ENCODE peak calls at places on chromosomes 6 and 20, in five cellular contexts. One of them, this sample, is unnamed.

GRCh38 chr6:119296036-119297035 is 53.2 kb downstream of the MAN1A1 start:
- DNase-seq in sigmoid colon: no peak
- DNase-seq in tibial nerve: no peak
- DNase-seq in aorta: no peak
- DNase-seq in choroid plexus epithelial cell: no peak
- DNase-seq in this sample: no peak

GRCh38 chr6:4322846-4323309 is 187.5 kb upstream of the ECI2 start:
- DNase-seq in sigmoid colon: no peak
- DNase-seq in tibial nerve: no peak
- DNase-seq in aorta: no peak
- DNase-seq in choroid plexus epithelial cell: peak; percentile 51
- DNase-seq in this sample: no peak

GRCh38 chr20:36768768-36769430 is 4.7 kb downstream of the DSN1 start:
- DNase-seq in sigmoid colon: no peak
- DNase-seq in tibial nerve: no peak
- DNase-seq in aorta: no peak
- DNase-seq in choroid plexus epithelial cell: peak; percentile 49
- DNase-seq in this sample: no peak

GRCh38 chr6:46323312-46323965 is 152.7 kb upstream of the ENPP5 start:
- DNase-seq in sigmoid colon: no peak
- DNase-seq in tibial nerve: no peak
- DNase-seq in aorta: no peak
- DNase-seq in choroid plexus epithelial cell: peak; percentile 93
- DNase-seq in this sample: no peak

GRCh38 chr20:58623579-58624473 is 27.3 kb upstream of the STX16 start:
- DNase-seq in sigmoid colon: peak; percentile 80
- DNase-seq in tibial nerve: no peak
- DNase-seq in aorta: peak; percentile 91
- DNase-seq in choroid plexus epithelial cell: peak; percentile 97
- DNase-seq in this sample: peak; percentile 40

GRCh38 chr20:20520776-20521175 is 152.9 kb downstream of the INSM1 start:
- DNase-seq in sigmoid colon: no peak
- DNase-seq in tibial nerve: no peak
- DNase-seq in aorta: no peak
- DNase-seq in choroid plexus epithelial cell: peak; percentile 16
- DNase-seq in this sample: no peak

GRCh38 chr20:1900321-1900791 is 5.1 kb downstream of the SIRPA start:
- DNase-seq in sigmoid colon: peak; percentile 89
- DNase-seq in tibial nerve: peak; percentile 43
- DNase-seq in aorta: peak; percentile 67
- DNase-seq in choroid plexus epithelial cell: peak; percentile 85
- DNase-seq in this sample: peak; percentile 30

GRCh38 chr6:118660218-118660569 is 8.8 kb upstream of the CEP85L start:
- DNase-seq in sigmoid colon: no peak
- DNase-seq in tibial nerve: no peak
- DNase-seq in aorta: no peak
- DNase-seq in choroid plexus epithelial cell: peak; percentile 54
- DNase-seq in this sample: no peak

GRCh38 chr6:84804720-84805119 is 40.3 kb upstream of the TBX18 start:
- DNase-seq in sigmoid colon: no peak
- DNase-seq in tibial nerve: no peak
- DNase-seq in aorta: no peak
- DNase-seq in choroid plexus epithelial cell: peak; percentile 67
- DNase-seq in this sample: no peak

GRCh38 chr6:111057074-111057752 is 30.1 kb upstream of the SLC16A10 start:
- DNase-seq in sigmoid colon: no peak
- DNase-seq in tibial nerve: no peak
- DNase-seq in aorta: no peak
- DNase-seq in choroid plexus epithelial cell: peak; percentile 75
- DNase-seq in this sample: no peak

GRCh38 chr20:41538810-41539596 is 79.2 kb downstream of the CHD6 start:
- DNase-seq in sigmoid colon: no peak
- DNase-seq in tibial nerve: no peak
- DNase-seq in aorta: no peak
- DNase-seq in choroid plexus epithelial cell: no peak
- DNase-seq in this sample: no peak

GRCh38 chr6:109322825-109323580 is 59.3 kb downstream of the CD164 start:
- DNase-seq in sigmoid colon: peak; percentile 72
- DNase-seq in tibial nerve: peak; percentile 39
- DNase-seq in aorta: peak; percentile 70
- DNase-seq in choroid plexus epithelial cell: no peak
- DNase-seq in this sample: peak; percentile 21

GRCh38 chr6:55943329-55943728 is 67.9 kb upstream of the BMP5 start:
- DNase-seq in sigmoid colon: no peak
- DNase-seq in tibial nerve: no peak
- DNase-seq in aorta: no peak
- DNase-seq in choroid plexus epithelial cell: peak; percentile 70
- DNase-seq in this sample: no peak

GRCh38 chr20:36084897-36085617 is 69.5 kb upstream of the EPB41L1 start:
- DNase-seq in sigmoid colon: no peak
- DNase-seq in tibial nerve: no peak
- DNase-seq in aorta: peak; percentile 10
- DNase-seq in choroid plexus epithelial cell: peak; percentile 83
- DNase-seq in this sample: no peak

GRCh38 chr6:55827818-55828522 is 47.4 kb downstream of the BMP5 start:
- DNase-seq in sigmoid colon: no peak
- DNase-seq in tibial nerve: no peak
- DNase-seq in aorta: no peak
- DNase-seq in choroid plexus epithelial cell: no peak
- DNase-seq in this sample: no peak

GRCh38 chr6:89144358-89145041 is 1.4 kb upstream of the PM20D2 start:
- DNase-seq in sigmoid colon: no peak
- DNase-seq in tibial nerve: no peak
- DNase-seq in aorta: no peak
- DNase-seq in choroid plexus epithelial cell: no peak
- DNase-seq in this sample: no peak

GRCh38 chr6:36851149-36851614 is 11.9 kb upstream of the CPNE5 start:
- DNase-seq in sigmoid colon: peak; percentile 87
- DNase-seq in tibial nerve: peak; percentile 72
- DNase-seq in aorta: no peak
- DNase-seq in choroid plexus epithelial cell: peak; percentile 88
- DNase-seq in this sample: no peak

GRCh38 chr6:6681443-6681842 is 92.9 kb downstream of the LY86 start:
- DNase-seq in sigmoid colon: no peak
- DNase-seq in tibial nerve: no peak
- DNase-seq in aorta: no peak
- DNase-seq in choroid plexus epithelial cell: no peak
- DNase-seq in this sample: no peak

GRCh38 chr6:131948692-131949614 is 2.2 kb downstream of the CCN2 start:
- DNase-seq in sigmoid colon: peak; percentile 80
- DNase-seq in tibial nerve: peak; percentile 36
- DNase-seq in aorta: no peak
- DNase-seq in choroid plexus epithelial cell: peak; percentile 94
- DNase-seq in this sample: no peak

GRCh38 chr6:131949615-131949908 is 1.6 kb downstream of the CCN2 start:
- DNase-seq in sigmoid colon: no peak
- DNase-seq in tibial nerve: peak; percentile 50
- DNase-seq in aorta: no peak
- DNase-seq in choroid plexus epithelial cell: peak; percentile 96
- DNase-seq in this sample: no peak

GRCh38 chr6:131946992-131947955 is 3.9 kb downstream of the CCN2 start:
- DNase-seq in sigmoid colon: no peak
- DNase-seq in tibial nerve: no peak
- DNase-seq in aorta: no peak
- DNase-seq in choroid plexus epithelial cell: peak; percentile 85
- DNase-seq in this sample: no peak

GRCh38 chr6:131946404-131946991 is 4.7 kb downstream of the CCN2 start:
- DNase-seq in sigmoid colon: no peak
- DNase-seq in tibial nerve: no peak
- DNase-seq in aorta: no peak
- DNase-seq in choroid plexus epithelial cell: peak; percentile 78
- DNase-seq in this sample: no peak

DNA sequence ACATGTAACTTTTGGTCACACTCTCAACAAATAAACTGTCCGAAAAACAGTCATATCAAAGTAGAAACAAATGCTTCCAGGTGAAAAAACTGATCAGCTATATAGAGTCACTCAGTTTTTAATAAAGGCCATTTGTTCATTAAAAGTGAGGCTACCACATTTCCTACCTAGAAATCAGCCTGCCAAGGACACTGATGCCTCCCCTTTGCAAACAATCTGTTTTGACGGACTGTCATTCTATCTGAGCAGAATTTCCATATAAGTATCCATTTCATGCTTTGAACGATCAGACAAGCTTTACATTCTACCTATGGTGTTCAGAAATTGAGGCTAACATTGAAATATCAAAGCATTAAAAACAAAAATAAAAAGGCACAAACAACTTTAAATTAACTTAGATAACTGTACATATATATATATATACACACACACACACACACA is 2.9 kb downstream of the CCN2 start:
- DNase-seq in sigmoid colon: no peak
- DNase-seq in tibial nerve: no peak
- DNase-seq in aorta: no peak
- DNase-seq in choroid plexus epithelial cell: peak; percentile 82
- DNase-seq in this sample: no peak
- H3K4me3 ChIP-seq in sigmoid colon: peak overlapping the region; percentile 85
- H3K4me3 ChIP-seq in tibial nerve: peak overlapping the region; percentile 78
- H3K4me3 ChIP-seq in aorta: peak overlapping the region; percentile 41
- H3K4me3 ChIP-seq in choroid plexus epithelial cell: peak overlapping the region; percentile 82
- H3K4me3 ChIP-seq in this sample: peak overlapping the region; percentile 80

DNA sequence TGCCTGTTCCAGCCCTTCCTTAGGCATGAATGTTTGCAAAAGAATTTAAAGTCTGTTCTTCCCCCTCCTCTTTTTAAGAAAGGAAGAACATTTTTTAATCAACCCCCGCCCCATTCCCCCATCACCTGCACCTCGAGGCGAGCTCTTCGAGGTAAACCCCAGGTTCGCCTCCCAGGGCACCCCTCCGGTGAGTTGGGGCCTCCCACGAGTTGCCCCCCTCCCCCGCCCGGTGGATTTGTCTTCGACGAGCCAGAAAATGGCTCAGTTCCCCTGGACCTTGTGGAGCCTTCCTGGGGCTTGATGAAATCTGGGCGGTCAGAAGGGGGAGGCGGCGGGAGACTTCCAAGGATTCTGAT is 256 bp upstream of the OVOL2 start:
- DNase-seq in sigmoid colon: no peak
- DNase-seq in tibial nerve: no peak
- DNase-seq in aorta: no peak
- DNase-seq in choroid plexus epithelial cell: no peak
- DNase-seq in this sample: no peak
- H3K4me3 ChIP-seq in sigmoid colon: no peak overlapping the region
- H3K4me3 ChIP-seq in tibial nerve: no peak overlapping the region
- H3K4me3 ChIP-seq in aorta: no peak overlapping the region
- H3K4me3 ChIP-seq in choroid plexus epithelial cell: no peak overlapping the region
- H3K4me3 ChIP-seq in this sample: peak overlapping the region; percentile 58

GRCh38 chr6:122790740-122791679 is 2.0 kb downstream of the SMPDL3A start:
- DNase-seq in sigmoid colon: no peak
- DNase-seq in tibial nerve: peak; percentile 18
- DNase-seq in aorta: no peak
- DNase-seq in choroid plexus epithelial cell: peak; percentile 53
- DNase-seq in this sample: no peak
- H3K4me3 ChIP-seq in sigmoid colon: peak overlapping the region; percentile 75
- H3K4me3 ChIP-seq in tibial nerve: no peak overlapping the region
- H3K4me3 ChIP-seq in aorta: no peak overlapping the region
- H3K4me3 ChIP-seq in choroid plexus epithelial cell: peak overlapping the region; percentile 91
- H3K4me3 ChIP-seq in this sample: peak overlapping the region; percentile 86

DNA sequence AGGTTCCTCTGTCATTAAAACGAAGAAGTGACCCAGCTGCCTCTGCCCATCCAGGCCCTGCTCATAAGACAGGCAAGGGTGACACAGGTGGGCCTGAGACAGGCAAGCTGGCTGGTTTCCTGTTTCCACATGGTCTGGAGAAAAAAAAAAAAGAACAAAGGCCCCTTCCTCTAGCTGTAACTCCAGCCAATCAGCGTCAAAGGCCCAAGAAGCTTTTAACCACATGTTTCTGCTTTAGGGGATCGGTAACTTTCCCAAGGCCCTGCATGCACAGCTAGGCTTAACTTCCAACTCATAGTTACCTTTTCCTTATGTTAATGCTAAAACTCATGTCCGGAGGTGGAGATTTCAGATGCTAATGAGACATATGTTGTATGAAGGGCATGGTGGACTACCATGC is 81.1 kb upstream of the CDH4 start:
- DNase-seq in sigmoid colon: no peak
- DNase-seq in tibial nerve: no peak
- DNase-seq in aorta: no peak
- DNase-seq in choroid plexus epithelial cell: no peak
- DNase-seq in this sample: no peak
- H3K4me3 ChIP-seq in sigmoid colon: no peak overlapping the region
- H3K4me3 ChIP-seq in tibial nerve: no peak overlapping the region
- H3K4me3 ChIP-seq in aorta: no peak overlapping the region
- H3K4me3 ChIP-seq in choroid plexus epithelial cell: no peak overlapping the region
- H3K4me3 ChIP-seq in this sample: no peak overlapping the region

DNA sequence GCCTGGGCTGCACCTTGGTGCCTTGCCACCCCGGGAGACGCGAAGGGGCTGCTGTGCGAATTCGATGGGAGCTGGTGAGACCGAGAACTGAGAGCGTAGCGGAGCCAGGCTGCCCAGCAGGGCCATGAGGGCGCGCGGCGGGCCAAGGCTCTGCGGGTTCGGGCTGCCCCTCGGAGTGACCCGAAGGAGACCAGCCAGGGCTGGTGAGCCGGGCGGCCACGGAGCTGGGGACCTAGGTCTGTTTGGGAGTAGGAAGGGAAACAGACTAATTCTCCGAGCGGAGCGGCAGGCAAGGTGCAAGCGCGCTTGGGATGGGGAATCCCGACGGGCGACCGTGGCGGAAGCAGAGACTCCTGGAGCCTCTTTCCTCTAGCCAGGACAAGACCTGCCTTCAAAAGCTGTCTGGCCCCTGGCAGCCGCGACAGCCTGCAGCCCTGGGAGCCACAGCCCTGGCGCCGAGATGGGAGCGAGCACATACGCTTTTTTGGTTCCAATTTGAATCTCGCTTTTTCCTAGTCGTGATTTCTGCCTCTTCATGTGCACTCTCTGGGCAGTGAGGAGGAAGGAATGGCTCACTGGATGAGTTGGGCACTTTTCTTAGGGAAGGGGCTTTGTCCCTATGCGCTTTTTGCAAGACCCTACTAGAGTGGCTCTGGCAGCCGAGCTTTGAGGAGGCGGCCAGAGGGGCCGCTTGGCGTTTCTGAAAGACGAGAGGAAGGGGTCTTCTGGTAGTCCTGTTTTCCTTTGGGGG is 777 bp downstream of the SYNDIG1 start:
- DNase-seq in sigmoid colon: peak; percentile 55
- DNase-seq in tibial nerve: no peak
- DNase-seq in aorta: no peak
- DNase-seq in choroid plexus epithelial cell: peak; percentile 33
- DNase-seq in this sample: no peak
- H3K4me3 ChIP-seq in sigmoid colon: peak overlapping the region; percentile 56
- H3K4me3 ChIP-seq in tibial nerve: peak overlapping the region; percentile 26
- H3K4me3 ChIP-seq in aorta: peak overlapping the region; percentile 81
- H3K4me3 ChIP-seq in choroid plexus epithelial cell: peak overlapping the region; percentile 53
- H3K4me3 ChIP-seq in this sample: peak overlapping the region; percentile 71

This sample was measured in left ventricle myocardium inferior.